ENCODE peak calls at places on chromosome 2, in four cellular contexts. W, K, Q and D are unnamed samples.

GRCh38 chr2:119024152-119024551 is 82.2 kb downstream of the MARCO start:
- DNase-seq in W (no peak), K (no peak), Q (no peak), D (no peak)

GRCh38 chr2:25165992-25166618 is 2.3 kb downstream of the POMC start:
- DNase-seq in W (no peak), K (peak; percentile 41), Q (peak; percentile 63), D (no peak)

GRCh38 chr2:177406182-177406581 is 13.6 kb downstream of the AGPS start:
- DNase-seq in W (no peak), K (no peak), Q (no peak), D (no peak)

GRCh38 chr2:237075749-237076599 is 9.7 kb upstream of the COPS8 start:
- DNase-seq in W (no peak), K (no peak), Q (no peak), D (no peak)

GRCh38 chr2:196170681-196171247 is 614 bp downstream of the STK17B start:
- DNase-seq in W (no peak), K (peak; percentile 39), Q (peak; percentile 46), D (no peak)

GRCh38 chr2:1739961-1740713 is 4.2 kb downstream of the PXDN start:
- DNase-seq in W (no peak), K (no peak), Q (no peak), D (no peak)

GRCh38 chr2:239383036-239383795 is 17.6 kb downstream of the HDAC4 start:
- DNase-seq in W (no peak), K (no peak), Q (no peak), D (no peak)

GRCh38 chr2:106562826-106563594 is 75.8 kb downstream of the CD8B2 start:
- DNase-seq in W (no peak), K (no peak), Q (no peak), D (no peak)

GRCh38 chr2:152594022-152594712 is 123.1 kb downstream of the PRPF40A start:
- DNase-seq in W (peak; percentile 66), K (no peak), Q (no peak), D (no peak)

GRCh38 chr2:38446418-38446817 is 69.3 kb upstream of the ATL2 start:
- DNase-seq in W (no peak), K (no peak), Q (no peak), D (no peak)

GRCh38 chr2:215684448-215685217 is 248.8 kb upstream of the FN1 start:
- DNase-seq in W (no peak), K (no peak), Q (no peak), D (no peak)

GRCh38 chr2:229930656-229931055 is 8.4 kb downstream of the FBXO36 start:
- DNase-seq in W (no peak), K (no peak), Q (no peak), D (no peak)

GRCh38 chr2:60484080-60484737 is 69.2 kb downstream of the BCL11A start:
- DNase-seq in W (no peak), K (no peak), Q (no peak), D (no peak)